ENCODE peak calls at places on chromosomes 13 and 19, in eight cellular contexts. One of them, this sample, is unnamed. For H3K36me3, the result is how much of the 10 kb centered on the place peaks cover.

GRCh38 chr19:49427855-49428546 is 2.8 kb downstream of the GFY start:
- DNase-seq in SJSA1: no peak
- DNase-seq in uterus: no peak
- DNase-seq in CD8-positive, alpha-beta memory T cell: no peak
- DNase-seq in PC-3: peak
- DNase-seq in CD4-positive, alpha-beta memory T cell: no peak
- DNase-seq in HCT116: no peak
- DNase-seq in A673: no peak
- DNase-seq in this sample: no peak

GRCh38 chr13:114142640-114143490 is 10.4 kb upstream of the RASA3 start:
- DNase-seq in SJSA1: no peak
- DNase-seq in uterus: no peak
- DNase-seq in CD8-positive, alpha-beta memory T cell: peak
- DNase-seq in PC-3: no peak
- DNase-seq in CD4-positive, alpha-beta memory T cell: peak
- DNase-seq in HCT116: no peak
- DNase-seq in A673: no peak
- DNase-seq in this sample: peak

GRCh38 chr19:12723643-12724426 is at the start of gene TNPO2:
- DNase-seq in SJSA1: peak
- DNase-seq in uterus: peak
- DNase-seq in CD8-positive, alpha-beta memory T cell: peak
- DNase-seq in PC-3: peak
- DNase-seq in CD4-positive, alpha-beta memory T cell: peak
- DNase-seq in HCT116: peak
- DNase-seq in A673: peak
- DNase-seq in this sample: peak

GRCh38 chr19:51546650-51547396 is 15.4 kb upstream of the SIGLEC6 start:
- DNase-seq in SJSA1: no peak
- DNase-seq in uterus: no peak
- DNase-seq in CD8-positive, alpha-beta memory T cell: no peak
- DNase-seq in PC-3: peak
- DNase-seq in CD4-positive, alpha-beta memory T cell: no peak
- DNase-seq in HCT116: no peak
- DNase-seq in A673: no peak
- DNase-seq in this sample: no peak

GRCh38 chr13:113506025-113506685 is 15.6 kb upstream of the DCUN1D2 start:
- DNase-seq in SJSA1: no peak
- DNase-seq in uterus: no peak
- DNase-seq in CD8-positive, alpha-beta memory T cell: no peak
- DNase-seq in PC-3: no peak
- DNase-seq in CD4-positive, alpha-beta memory T cell: no peak
- DNase-seq in HCT116: no peak
- DNase-seq in A673: peak
- DNase-seq in this sample: no peak

GRCh38 chr13:114313061-114313860 is 1.0 kb upstream of the CHAMP1 start:
- DNase-seq in SJSA1: peak
- DNase-seq in uterus: no peak
- DNase-seq in CD8-positive, alpha-beta memory T cell: peak
- DNase-seq in PC-3: peak
- DNase-seq in CD4-positive, alpha-beta memory T cell: no peak
- DNase-seq in HCT116: no peak
- DNase-seq in A673: no peak
- DNase-seq in this sample: no peak

GRCh38 chr13:63501702-63502101 is 2086.1 kb upstream of the PCDH20 start:
- DNase-seq in SJSA1: no peak
- DNase-seq in uterus: no peak
- DNase-seq in CD8-positive, alpha-beta memory T cell: no peak
- DNase-seq in PC-3: no peak
- DNase-seq in CD4-positive, alpha-beta memory T cell: no peak
- DNase-seq in HCT116: no peak
- DNase-seq in A673: no peak
- DNase-seq in this sample: no peak

GRCh38 chr19:18742838-18743237 is 48.3 kb downstream of the COMP start:
- DNase-seq in SJSA1: no peak
- DNase-seq in uterus: no peak
- DNase-seq in CD8-positive, alpha-beta memory T cell: no peak
- DNase-seq in PC-3: no peak
- DNase-seq in CD4-positive, alpha-beta memory T cell: no peak
- DNase-seq in HCT116: no peak
- DNase-seq in A673: no peak
- DNase-seq in this sample: no peak

GRCh38 chr13:84985860-84986259 is 813.4 kb downstream of the SLITRK6 start:
- DNase-seq in SJSA1: no peak
- DNase-seq in uterus: no peak
- DNase-seq in CD8-positive, alpha-beta memory T cell: no peak
- DNase-seq in PC-3: no peak
- DNase-seq in CD4-positive, alpha-beta memory T cell: no peak
- DNase-seq in HCT116: no peak
- DNase-seq in A673: peak
- DNase-seq in this sample: no peak

GRCh38 chr13:110648848-110649421 is 33.6 kb downstream of the NAXD start:
- DNase-seq in SJSA1: no peak
- DNase-seq in uterus: no peak
- DNase-seq in CD8-positive, alpha-beta memory T cell: no peak
- DNase-seq in PC-3: no peak
- DNase-seq in CD4-positive, alpha-beta memory T cell: no peak
- DNase-seq in HCT116: no peak
- DNase-seq in A673: no peak
- DNase-seq in this sample: no peak

GRCh38 chr13:61728468-61728867 is 312.8 kb upstream of the PCDH20 start:
- DNase-seq in SJSA1: no peak
- DNase-seq in uterus: no peak
- DNase-seq in CD8-positive, alpha-beta memory T cell: no peak
- DNase-seq in PC-3: no peak
- DNase-seq in CD4-positive, alpha-beta memory T cell: no peak
- DNase-seq in HCT116: no peak
- DNase-seq in A673: peak
- DNase-seq in this sample: peak

GRCh38 chr19:47377208-47377701 is 28.1 kb downstream of the DHX34 start:
- DNase-seq in SJSA1: no peak
- DNase-seq in uterus: no peak
- DNase-seq in CD8-positive, alpha-beta memory T cell: no peak
- DNase-seq in PC-3: no peak
- DNase-seq in CD4-positive, alpha-beta memory T cell: no peak
- DNase-seq in HCT116: no peak
- DNase-seq in A673: no peak
- DNase-seq in this sample: peak

GRCh38 chr13:114128624-114129522 is 3.5 kb downstream of the RASA3 start:
- DNase-seq in SJSA1: peak
- DNase-seq in uterus: peak
- DNase-seq in CD8-positive, alpha-beta memory T cell: peak
- DNase-seq in PC-3: peak
- DNase-seq in CD4-positive, alpha-beta memory T cell: peak
- DNase-seq in HCT116: peak
- DNase-seq in A673: peak
- DNase-seq in this sample: peak

GRCh38 chr19:46736544-46737274 is 9.1 kb upstream of the FKRP start:
- DNase-seq in SJSA1: no peak
- DNase-seq in uterus: no peak
- DNase-seq in CD8-positive, alpha-beta memory T cell: no peak
- DNase-seq in PC-3: no peak
- DNase-seq in CD4-positive, alpha-beta memory T cell: no peak
- DNase-seq in HCT116: no peak
- DNase-seq in A673: no peak
- DNase-seq in this sample: peak

GRCh38 chr13:113836917-113837553 is 26.8 kb downstream of the GAS6 start:
- DNase-seq in SJSA1: peak
- DNase-seq in uterus: peak
- DNase-seq in CD8-positive, alpha-beta memory T cell: no peak
- DNase-seq in PC-3: peak
- DNase-seq in CD4-positive, alpha-beta memory T cell: no peak
- DNase-seq in HCT116: peak
- DNase-seq in A673: peak
- DNase-seq in this sample: peak

GRCh38 chr13:66546534-66547379 is 683.4 kb downstream of the PCDH9 start:
- DNase-seq in SJSA1: no peak
- DNase-seq in uterus: no peak
- DNase-seq in CD8-positive, alpha-beta memory T cell: no peak
- DNase-seq in PC-3: peak
- DNase-seq in CD4-positive, alpha-beta memory T cell: no peak
- DNase-seq in HCT116: no peak
- DNase-seq in A673: no peak
- DNase-seq in this sample: no peak

GRCh38 chr19:43784981-43785808 is 4.4 kb upstream of the KCNN4 start:
- DNase-seq in SJSA1: peak
- DNase-seq in uterus: no peak
- DNase-seq in CD8-positive, alpha-beta memory T cell: peak
- DNase-seq in PC-3: peak
- DNase-seq in CD4-positive, alpha-beta memory T cell: peak
- DNase-seq in HCT116: peak
- DNase-seq in A673: peak
- DNase-seq in this sample: peak

GRCh38 chr19:35657904-35658700 is 8.2 kb upstream of the UPK1A start:
- DNase-seq in SJSA1: no peak
- DNase-seq in uterus: no peak
- DNase-seq in CD8-positive, alpha-beta memory T cell: no peak
- DNase-seq in PC-3: peak
- DNase-seq in CD4-positive, alpha-beta memory T cell: no peak
- DNase-seq in HCT116: no peak
- DNase-seq in A673: no peak
- DNase-seq in this sample: no peak

GRCh38 chr13:47955836-47956235 is 45.2 kb downstream of the SUCLA2 start:
- DNase-seq in SJSA1: no peak
- DNase-seq in uterus: no peak
- DNase-seq in CD8-positive, alpha-beta memory T cell: no peak
- DNase-seq in PC-3: no peak
- DNase-seq in CD4-positive, alpha-beta memory T cell: no peak
- DNase-seq in HCT116: no peak
- DNase-seq in A673: no peak
- DNase-seq in this sample: no peak
- H3K36me3 ChIP-seq in SJSA1: under half
- H3K36me3 ChIP-seq in uterus: under half
- H3K36me3 ChIP-seq in CD8-positive, alpha-beta memory T cell: under half
- H3K36me3 ChIP-seq in PC-3: half or more
- H3K36me3 ChIP-seq in CD4-positive, alpha-beta memory T cell: under half
- H3K36me3 ChIP-seq in HCT116: under half
- H3K36me3 ChIP-seq in A673: under half
- H3K36me3 ChIP-seq in this sample: under half

GRCh38 chr19:3722443-3723109 is 14.4 kb downstream of the TJP3 start:
- DNase-seq in SJSA1: no peak
- DNase-seq in uterus: no peak
- DNase-seq in CD8-positive, alpha-beta memory T cell: no peak
- DNase-seq in PC-3: peak
- DNase-seq in CD4-positive, alpha-beta memory T cell: no peak
- DNase-seq in HCT116: no peak
- DNase-seq in A673: no peak
- DNase-seq in this sample: peak
- H3K4me3 ChIP-seq in SJSA1: no peak
- H3K4me3 ChIP-seq in uterus: no peak
- H3K4me3 ChIP-seq in CD8-positive, alpha-beta memory T cell: peak
- H3K4me3 ChIP-seq in PC-3: peak
- H3K4me3 ChIP-seq in CD4-positive, alpha-beta memory T cell: no peak
- H3K4me3 ChIP-seq in HCT116: peak
- H3K4me3 ChIP-seq in A673: no peak
- H3K4me3 ChIP-seq in this sample: peak

GRCh38 chr13:24202215-24202614 is 41.7 kb downstream of the SPATA13 start:
- DNase-seq in SJSA1: no peak
- DNase-seq in uterus: no peak
- DNase-seq in CD8-positive, alpha-beta memory T cell: no peak
- DNase-seq in PC-3: no peak
- DNase-seq in CD4-positive, alpha-beta memory T cell: no peak
- DNase-seq in HCT116: no peak
- DNase-seq in A673: no peak
- DNase-seq in this sample: no peak

GRCh38 chr13:24199016-24199415 is 38.5 kb downstream of the SPATA13 start:
- DNase-seq in SJSA1: no peak
- DNase-seq in uterus: peak
- DNase-seq in CD8-positive, alpha-beta memory T cell: no peak
- DNase-seq in PC-3: no peak
- DNase-seq in CD4-positive, alpha-beta memory T cell: no peak
- DNase-seq in HCT116: no peak
- DNase-seq in A673: no peak
- DNase-seq in this sample: no peak

GRCh38 chr13:24208314-24208713 is 47.8 kb downstream of the SPATA13 start:
- DNase-seq in SJSA1: peak
- DNase-seq in uterus: no peak
- DNase-seq in CD8-positive, alpha-beta memory T cell: no peak
- DNase-seq in PC-3: peak
- DNase-seq in CD4-positive, alpha-beta memory T cell: no peak
- DNase-seq in HCT116: peak
- DNase-seq in A673: peak
- DNase-seq in this sample: peak

GRCh38 chr13:24207841-24208240 is 47.3 kb downstream of the SPATA13 start:
- DNase-seq in SJSA1: no peak
- DNase-seq in uterus: no peak
- DNase-seq in CD8-positive, alpha-beta memory T cell: no peak
- DNase-seq in PC-3: no peak
- DNase-seq in CD4-positive, alpha-beta memory T cell: no peak
- DNase-seq in HCT116: no peak
- DNase-seq in A673: no peak
- DNase-seq in this sample: no peak

DNA sequence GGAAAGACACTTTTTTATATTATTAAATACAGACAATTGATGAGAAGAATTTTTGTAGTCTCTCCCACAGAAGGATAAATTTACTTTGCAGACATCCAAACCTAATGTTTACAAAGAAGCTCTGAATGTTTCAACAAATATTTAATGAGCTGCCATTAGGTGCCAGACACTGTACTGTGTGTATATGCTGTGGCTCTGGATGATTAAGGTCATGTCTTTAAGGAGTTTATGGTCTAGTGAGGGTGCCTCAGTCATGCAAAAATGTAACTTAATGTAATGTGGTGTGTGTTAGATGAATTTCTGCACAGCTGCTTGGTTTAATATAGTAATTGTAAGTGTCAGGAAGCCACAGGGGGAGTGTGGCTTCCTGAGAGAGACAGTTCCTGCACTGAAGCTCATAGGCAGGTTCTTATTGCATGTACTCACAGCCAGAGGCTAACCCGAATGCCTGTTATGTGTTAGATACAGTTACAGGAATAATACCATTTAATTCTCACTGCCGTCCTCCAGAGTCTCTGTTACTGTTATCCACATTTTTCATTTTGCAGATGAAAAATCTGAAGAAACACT is 43.3 kb downstream of the SPATA13 start:
- DNase-seq in SJSA1: no peak
- DNase-seq in uterus: no peak
- DNase-seq in CD8-positive, alpha-beta memory T cell: no peak
- DNase-seq in PC-3: peak
- DNase-seq in CD4-positive, alpha-beta memory T cell: no peak
- DNase-seq in HCT116: no peak
- DNase-seq in A673: peak
- DNase-seq in this sample: no peak
- H3K27ac ChIP-seq in SJSA1: no peak
- H3K27ac ChIP-seq in uterus: no peak
- H3K27ac ChIP-seq in CD8-positive, alpha-beta memory T cell: no peak
- H3K27ac ChIP-seq in PC-3: peak
- H3K27ac ChIP-seq in CD4-positive, alpha-beta memory T cell: no peak
- H3K27ac ChIP-seq in HCT116: no peak
- H3K27ac ChIP-seq in A673: peak
- H3K27ac ChIP-seq in this sample: peak

DNA sequence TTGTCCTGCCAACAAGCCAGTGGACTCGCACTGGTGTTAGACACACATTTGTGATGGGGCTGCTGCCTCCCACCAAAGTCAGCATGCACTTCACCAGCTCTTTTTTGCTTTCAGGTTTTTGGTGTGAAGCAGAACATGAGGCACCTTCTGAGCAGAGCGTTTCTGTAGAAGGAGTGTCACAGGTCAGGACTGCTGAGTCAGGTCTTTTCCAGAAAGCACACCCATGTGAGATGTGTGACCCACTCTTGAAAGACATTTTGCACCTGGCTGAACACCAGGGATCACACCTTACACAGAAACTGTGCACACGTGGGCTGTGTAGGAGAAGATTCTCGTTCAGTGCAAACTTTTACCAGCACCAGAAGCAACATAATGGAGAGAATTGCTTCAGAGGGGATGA is 4.8 kb downstream of the ZNF304 start:
- DNase-seq in SJSA1: no peak
- DNase-seq in uterus: no peak
- DNase-seq in CD8-positive, alpha-beta memory T cell: no peak
- DNase-seq in PC-3: no peak
- DNase-seq in CD4-positive, alpha-beta memory T cell: no peak
- DNase-seq in HCT116: no peak
- DNase-seq in A673: no peak
- DNase-seq in this sample: no peak
- H3K36me3 ChIP-seq in SJSA1: half or more
- H3K36me3 ChIP-seq in uterus: under half
- H3K36me3 ChIP-seq in CD8-positive, alpha-beta memory T cell: under half
- H3K36me3 ChIP-seq in PC-3: half or more
- H3K36me3 ChIP-seq in CD4-positive, alpha-beta memory T cell: under half
- H3K36me3 ChIP-seq in HCT116: under half
- H3K36me3 ChIP-seq in A673: under half
- H3K36me3 ChIP-seq in this sample: under half